ENCODE peak calls at places on chromosomes 5 and 9, in four cellular contexts. One of them, this sample, is unnamed.

GRCh38 chr9:98080346-98080745 is 23.8 kb downstream of the NANS start:
- DNase-seq in thoracic aorta: no peak
- DNase-seq in HTR-8/SVneo: no peak
- DNase-seq in effector memory CD4-positive, alpha-beta T cell: no peak
- DNase-seq in this sample: no peak

GRCh38 chr9:96686638-96687335 is 31.7 kb upstream of the PRXL2C start:
- DNase-seq in thoracic aorta: peak; percentile 27
- DNase-seq in HTR-8/SVneo: peak; percentile 9
- DNase-seq in effector memory CD4-positive, alpha-beta T cell: peak; percentile 61
- DNase-seq in this sample: no peak

GRCh38 chr9:96612105-96612965 is 7.3 kb downstream of the CDC14B start:
- DNase-seq in thoracic aorta: peak; percentile 19
- DNase-seq in HTR-8/SVneo: no peak
- DNase-seq in effector memory CD4-positive, alpha-beta T cell: no peak
- DNase-seq in this sample: peak; percentile 20

GRCh38 chr9:136721339-136722092 is 9.1 kb downstream of the DIPK1B start:
- DNase-seq in thoracic aorta: no peak
- DNase-seq in HTR-8/SVneo: no peak
- DNase-seq in effector memory CD4-positive, alpha-beta T cell: no peak
- DNase-seq in this sample: no peak

GRCh38 chr9:110007477-110008270 is 200.3 kb downstream of the C9orf152 start:
- DNase-seq in thoracic aorta: no peak
- DNase-seq in HTR-8/SVneo: no peak
- DNase-seq in effector memory CD4-positive, alpha-beta T cell: no peak
- DNase-seq in this sample: no peak

GRCh38 chr9:17625644-17626388 is 47.0 kb downstream of the SH3GL2 start:
- DNase-seq in thoracic aorta: no peak
- DNase-seq in HTR-8/SVneo: no peak
- DNase-seq in effector memory CD4-positive, alpha-beta T cell: no peak
- DNase-seq in this sample: no peak

GRCh38 chr9:120510816-120511215 is 69.2 kb downstream of the CDK5RAP2 start:
- DNase-seq in thoracic aorta: no peak
- DNase-seq in HTR-8/SVneo: no peak
- DNase-seq in effector memory CD4-positive, alpha-beta T cell: no peak
- DNase-seq in this sample: no peak

GRCh38 chr9:27194401-27195091 is 85.5 kb downstream of the TEK start:
- DNase-seq in thoracic aorta: no peak
- DNase-seq in HTR-8/SVneo: peak; percentile 19
- DNase-seq in effector memory CD4-positive, alpha-beta T cell: no peak
- DNase-seq in this sample: no peak

GRCh38 chr5:172929371-172929838 is 29.8 kb upstream of the RPL26L1 start:
- DNase-seq in thoracic aorta: no peak
- DNase-seq in HTR-8/SVneo: no peak
- DNase-seq in effector memory CD4-positive, alpha-beta T cell: no peak
- DNase-seq in this sample: no peak

GRCh38 chr5:36145311-36145710 is 6.4 kb downstream of the LMBRD2 start:
- DNase-seq in thoracic aorta: no peak
- DNase-seq in HTR-8/SVneo: no peak
- DNase-seq in effector memory CD4-positive, alpha-beta T cell: no peak
- DNase-seq in this sample: no peak

GRCh38 chr5:56321236-56321881 is 88.2 kb upstream of the ANKRD55 start:
- DNase-seq in thoracic aorta: no peak
- DNase-seq in HTR-8/SVneo: no peak
- DNase-seq in effector memory CD4-positive, alpha-beta T cell: no peak
- DNase-seq in this sample: no peak

GRCh38 chr5:72194846-72195245 is 87.6 kb downstream of the MAP1B start:
- DNase-seq in thoracic aorta: no peak
- DNase-seq in HTR-8/SVneo: no peak
- DNase-seq in effector memory CD4-positive, alpha-beta T cell: no peak
- DNase-seq in this sample: no peak

This sample was measured in NCI-H1436.